ENCODE peak calls at places on chromosomes 13 and 19, in nine cellular contexts. F, S, X, Z, U, Q, H, V and I are unnamed samples. For H3K36me3, the result is how much of the 10 kb centered on the place peaks cover.

GRCh38 chr13:47813683-47814082 is 187.4 kb downstream of the SUCLA2 start:
- DNase-seq in S (no peak), Q (no peak), F (no peak), U (peak), H (no peak), X (no peak), Z (no peak), V (no peak), I (no peak)

GRCh38 chr13:37067874-37068273 is 8.4 kb upstream of the SUPT20H start:
- DNase-seq in F (no peak), H (no peak), V (no peak), Z (no peak), X (no peak), U (no peak), Q (no peak), S (no peak), I (no peak)

GRCh38 chr19:2477732-2478191 is 1.8 kb downstream of the GADD45B start:
- DNase-seq in U (no peak), F (no peak), S (no peak), X (no peak), Z (peak), Q (peak), H (peak), V (peak), I (no peak)

GRCh38 chr19:2242092-2242537 is 5.5 kb downstream of the SF3A2 start:
- DNase-seq in Q (peak), U (no peak), V (no peak), Z (no peak), F (no peak), S (peak), H (no peak), X (no peak), I (no peak)

GRCh38 chr19:46441775-46442332 is 13.1 kb upstream of the PNMA8C start:
- DNase-seq in Z (no peak), U (no peak), S (no peak), F (no peak), X (no peak), V (no peak), H (no peak), Q (no peak), I (no peak)

GRCh38 chr19:32692727-32693061 is 1.1 kb downstream of the NUDT19 start:
- DNase-seq in U (no peak), Q (no peak), F (no peak), V (no peak), H (no peak), S (no peak), X (no peak), Z (no peak), I (no peak)

GRCh38 chr13:33289966-33290365 is 4.4 kb upstream of the STARD13 start:
- DNase-seq in Z (no peak), V (no peak), H (no peak), U (no peak), X (no peak), F (no peak), S (no peak), Q (no peak), I (no peak)

GRCh38 chr19:45179848-45180370 is 1.3 kb downstream of the BLOC1S3 start:
- DNase-seq in F (no peak), X (no peak), Z (no peak), H (no peak), Q (no peak), V (no peak), S (no peak), U (no peak), I (no peak)

GRCh38 chr13:77619655-77620054 is 77.8 kb upstream of the SLAIN1 start:
- DNase-seq in X (no peak), U (no peak), H (no peak), Z (no peak), V (no peak), F (no peak), Q (no peak), S (no peak), I (no peak)

GRCh38 chr13:19592657-19593175 is 31.4 kb upstream of the TPTE2 start:
- DNase-seq in H (no peak), X (no peak), F (no peak), S (no peak), Z (no peak), V (no peak), Q (no peak), U (no peak), I (peak)

GRCh38 chr19:53927745-53928144 is 18.7 kb downstream of the CACNG7 start:
- DNase-seq in S (peak), V (peak), X (no peak), U (peak), Z (no peak), Q (no peak), H (no peak), F (no peak), I (no peak)
- TF ChIP-seq POLR2AphosphoS5 in S (no peak), V (no peak), X (no peak), U (no peak), Z (no peak), Q (no peak), H (no peak), F (no peak), I (no peak)

GRCh38 chr19:3525052-3525451 is 13.9 kb upstream of the TEKTIP1 start:
- DNase-seq in Z (no peak), Q (no peak), F (no peak), V (no peak), X (no peak), S (no peak), U (no peak), H (peak), I (no peak)

GRCh38 chr19:3528539-3529211 is 10.3 kb upstream of the TEKTIP1 start:
- DNase-seq in S (no peak), V (no peak), X (no peak), F (no peak), H (no peak), U (no peak), Q (no peak), Z (no peak), I (no peak)

GRCh38 chr19:3527250-3527910 is 11.6 kb upstream of the TEKTIP1 start:
- DNase-seq in V (no peak), Q (no peak), S (no peak), U (no peak), F (no peak), X (no peak), Z (no peak), H (peak), I (no peak)

GRCh38 chr19:3528080-3528479 is 10.9 kb upstream of the TEKTIP1 start:
- DNase-seq in U (no peak), Z (no peak), V (no peak), X (no peak), F (no peak), Q (no peak), S (no peak), H (peak), I (no peak)

GRCh38 chr19:3526507-3527244 is 12.3 kb upstream of the TEKTIP1 start:
- DNase-seq in Z (no peak), F (no peak), V (no peak), X (no peak), Q (no peak), U (no peak), H (peak), S (no peak), I (no peak)
- H3K36me3 ChIP-seq in Z (half or more), F (under half), V (half or more), X (under half), Q (under half), U (under half), H (half or more), S (under half), I (half or more)

GRCh38 chr13:40102360-40102727 is 446.9 kb downstream of the COG6 start:
- DNase-seq in H (no peak), V (no peak), Z (no peak), X (no peak), S (no peak), Q (no peak), U (no peak), F (no peak), I (no peak)
- H3K27ac ChIP-seq in H (no peak), V (no peak), Z (no peak), X (no peak), S (no peak), Q (no peak), U (no peak), F (no peak), I (no peak)

DNA sequence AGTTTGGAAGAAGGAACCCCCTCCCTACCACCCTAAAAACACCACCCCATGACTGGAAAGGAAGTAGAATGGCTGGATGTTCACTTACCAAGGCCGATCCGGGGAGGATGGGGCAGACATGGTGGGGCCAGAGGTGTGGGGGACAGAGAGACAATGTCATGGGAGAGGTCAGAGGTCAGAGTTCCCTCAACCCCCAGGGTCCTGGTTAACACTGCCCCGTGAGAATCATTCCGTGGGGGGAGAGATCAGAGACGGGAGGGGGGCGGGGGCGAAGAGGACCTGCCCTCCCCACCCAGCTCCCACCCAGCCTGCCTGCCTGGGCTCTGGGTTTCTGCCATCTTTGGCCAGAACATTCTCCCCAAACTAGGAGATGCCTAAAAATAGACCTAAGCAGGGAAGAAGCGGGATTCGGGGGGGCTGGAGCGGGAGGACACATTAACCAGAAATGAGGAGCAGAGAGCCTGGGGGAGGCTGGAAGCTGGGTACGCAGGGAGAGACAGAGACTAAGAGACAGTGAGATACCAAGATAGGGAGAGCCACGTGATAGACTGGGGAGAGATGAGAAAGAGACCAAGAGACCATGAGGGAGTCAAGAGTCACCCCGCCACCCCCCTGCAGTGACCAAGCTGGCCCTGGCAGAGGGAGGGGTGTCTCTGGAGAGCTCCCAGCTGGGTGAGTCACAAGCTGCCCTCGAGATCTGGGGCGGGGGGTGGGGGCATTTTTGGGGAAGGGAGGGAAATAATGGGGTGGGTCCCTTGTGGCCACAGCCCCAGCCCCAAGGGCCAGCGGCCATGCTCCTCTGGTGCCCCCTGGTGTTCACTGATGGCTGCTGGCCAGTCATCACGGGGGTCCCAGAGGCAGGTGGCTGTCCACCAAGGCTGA is 6.1 kb upstream of the KANK2 start:
- DNase-seq in V (peak), F (peak), Z (no peak), S (peak), Q (peak), X (peak), U (peak), H (no peak), I (peak)
- TF ChIP-seq POLR2AphosphoS5 in V (peak), F (no peak), Z (peak), S (no peak), Q (peak), X (peak), U (no peak), H (peak), I (peak)

GRCh38 chr13:45016792-45017425 is 27.6 kb downstream of the GPALPP1 start:
- DNase-seq in Z (no peak), H (no peak), Q (no peak), V (no peak), X (no peak), S (no peak), F (no peak), U (no peak), I (no peak)
- H3K36me3 ChIP-seq in Z (half or more), H (under half), Q (under half), V (under half), X (under half), S (under half), F (half or more), U (under half), I (half or more)

GRCh38 chr13:86933676-86934075 is 737.5 kb upstream of the SLITRK5 start:
- DNase-seq in V (no peak), H (no peak), U (peak), Q (no peak), X (no peak), Z (no peak), S (no peak), F (no peak), I (no peak)

GRCh38 chr13:86932935-86933334 is 738.2 kb upstream of the SLITRK5 start:
- DNase-seq in V (no peak), U (peak), Q (no peak), H (no peak), X (no peak), Z (no peak), F (no peak), S (no peak), I (no peak)
- H3K27ac ChIP-seq in V (no peak), U (peak), Q (no peak), H (no peak), X (no peak), Z (no peak), F (no peak), S (no peak), I (no peak)

GRCh38 chr19:54464044-54464623 is 556 bp upstream of the LENG9 start:
- DNase-seq in V (peak), U (peak), X (peak), F (peak), S (peak), H (no peak), Z (peak), Q (peak), I (peak)

GRCh38 chr19:54462713-54463530 is 656 bp downstream of the LENG9 start:
- DNase-seq in U (peak), H (peak), X (peak), V (peak), Q (peak), Z (peak), S (peak), F (peak), I (no peak)

GRCh38 chr19:54465367-54466109 is 2.0 kb upstream of the LENG9 start:
- DNase-seq in X (no peak), F (no peak), Z (peak), H (peak), U (peak), V (no peak), Q (no peak), S (no peak), I (no peak)

GRCh38 chr19:54463531-54464043 is at the start of gene LENG9:
- DNase-seq in S (peak), X (peak), Q (peak), F (peak), Z (peak), V (peak), U (peak), H (peak), I (peak)

GRCh38 chr19:54464624-54465266 is 1.2 kb upstream of the LENG9 start:
- DNase-seq in X (peak), S (peak), F (peak), Z (peak), Q (peak), H (peak), V (peak), U (peak), I (peak)
- TF ChIP-seq POLR2AphosphoS5 in X (no peak), S (peak), F (peak), Z (peak), Q (peak), H (peak), V (peak), U (peak), I (peak)